ENCODE peak calls at places on chromosomes 13 and 19, in seven cellular contexts. One of them, this sample, is unnamed. For H3K4me1 and H3K36me3, the result is how much of the 10 kb centered on the place peaks cover.

GRCh38 chr19:51441410-51442390 is 16.6 kb downstream of the SIGLEC8 start:
- DNase-seq in hepatocyte: no peak
- DNase-seq in cardiac muscle cell: no peak
- DNase-seq in endodermal cell: no peak
- DNase-seq in tibial nerve: no peak
- DNase-seq in SK-N-SH: no peak
- DNase-seq in left lung: no peak
- DNase-seq in this sample: peak

GRCh38 chr19:55693336-55693974 is 18.4 kb downstream of the EPN1 start:
- DNase-seq in cardiac muscle cell: no peak
- DNase-seq in hepatocyte: no peak
- DNase-seq in SK-N-SH: no peak
- DNase-seq in left lung: peak
- DNase-seq in tibial nerve: no peak
- DNase-seq in endodermal cell: no peak
- DNase-seq in this sample: no peak

GRCh38 chr13:42486711-42487198 is 87.2 kb upstream of the TNFSF11 start:
- DNase-seq in SK-N-SH: no peak
- DNase-seq in hepatocyte: no peak
- DNase-seq in endodermal cell: no peak
- DNase-seq in tibial nerve: no peak
- DNase-seq in cardiac muscle cell: peak
- DNase-seq in left lung: no peak
- DNase-seq in this sample: no peak

GRCh38 chr13:23268441-23268840 is 87.7 kb downstream of the SGCG start:
- DNase-seq in left lung: no peak
- DNase-seq in SK-N-SH: no peak
- DNase-seq in hepatocyte: no peak
- DNase-seq in endodermal cell: no peak
- DNase-seq in tibial nerve: no peak
- DNase-seq in cardiac muscle cell: no peak
- DNase-seq in this sample: no peak

GRCh38 chr13:110593430-110594130 is 21.8 kb upstream of the NAXD start:
- DNase-seq in SK-N-SH: peak
- DNase-seq in endodermal cell: peak
- DNase-seq in left lung: no peak
- DNase-seq in hepatocyte: peak
- DNase-seq in cardiac muscle cell: peak
- DNase-seq in tibial nerve: peak
- DNase-seq in this sample: no peak

GRCh38 chr13:46600943-46601311 is 48.0 kb downstream of the LRCH1 start:
- DNase-seq in endodermal cell: no peak
- DNase-seq in SK-N-SH: no peak
- DNase-seq in left lung: no peak
- DNase-seq in cardiac muscle cell: no peak
- DNase-seq in tibial nerve: no peak
- DNase-seq in hepatocyte: no peak
- DNase-seq in this sample: no peak

GRCh38 chr13:110010433-110011135 is 224.2 kb upstream of the IRS2 start:
- DNase-seq in cardiac muscle cell: peak
- DNase-seq in endodermal cell: no peak
- DNase-seq in tibial nerve: no peak
- DNase-seq in SK-N-SH: no peak
- DNase-seq in left lung: no peak
- DNase-seq in hepatocyte: no peak
- DNase-seq in this sample: no peak

GRCh38 chr19:41265376-41266153 is 1.4 kb downstream of the HNRNPUL1 start:
- DNase-seq in tibial nerve: no peak
- DNase-seq in cardiac muscle cell: peak
- DNase-seq in SK-N-SH: peak
- DNase-seq in left lung: peak
- DNase-seq in endodermal cell: peak
- DNase-seq in hepatocyte: peak
- DNase-seq in this sample: no peak

GRCh38 chr13:90447735-90448103 is 899.8 kb upstream of the MIR17HG start:
- DNase-seq in SK-N-SH: no peak
- DNase-seq in hepatocyte: no peak
- DNase-seq in left lung: no peak
- DNase-seq in endodermal cell: no peak
- DNase-seq in tibial nerve: no peak
- DNase-seq in cardiac muscle cell: peak
- DNase-seq in this sample: no peak

GRCh38 chr13:24050292-24050711 is 110.2 kb upstream of the SPATA13 start:
- DNase-seq in left lung: peak
- DNase-seq in endodermal cell: no peak
- DNase-seq in SK-N-SH: no peak
- DNase-seq in cardiac muscle cell: peak
- DNase-seq in hepatocyte: no peak
- DNase-seq in tibial nerve: no peak
- DNase-seq in this sample: no peak

GRCh38 chr19:10603084-10603872 is 16.2 kb upstream of the AP1M2 start:
- DNase-seq in SK-N-SH: peak
- DNase-seq in left lung: peak
- DNase-seq in tibial nerve: no peak
- DNase-seq in hepatocyte: peak
- DNase-seq in cardiac muscle cell: peak
- DNase-seq in endodermal cell: peak
- DNase-seq in this sample: peak

GRCh38 chr19:55014714-55015113 is 23.4 kb downstream of the GP6 start:
- DNase-seq in cardiac muscle cell: no peak
- DNase-seq in hepatocyte: no peak
- DNase-seq in left lung: no peak
- DNase-seq in tibial nerve: no peak
- DNase-seq in endodermal cell: no peak
- DNase-seq in SK-N-SH: peak
- DNase-seq in this sample: peak

GRCh38 chr13:45749026-45749759 is 47.1 kb downstream of the CBY2 start:
- DNase-seq in tibial nerve: no peak
- DNase-seq in SK-N-SH: no peak
- DNase-seq in endodermal cell: peak
- DNase-seq in left lung: no peak
- DNase-seq in hepatocyte: no peak
- DNase-seq in cardiac muscle cell: no peak
- DNase-seq in this sample: no peak

GRCh38 chr19:18645035-18645511 is 8.2 kb downstream of the KLHL26 start:
- DNase-seq in tibial nerve: no peak
- DNase-seq in endodermal cell: no peak
- DNase-seq in hepatocyte: no peak
- DNase-seq in cardiac muscle cell: no peak
- DNase-seq in left lung: no peak
- DNase-seq in SK-N-SH: no peak
- DNase-seq in this sample: no peak

GRCh38 chr13:98839826-98840769 is 87.6 kb upstream of the SLC15A1 start:
- DNase-seq in SK-N-SH: peak
- DNase-seq in hepatocyte: peak
- DNase-seq in cardiac muscle cell: peak
- DNase-seq in tibial nerve: peak
- DNase-seq in left lung: no peak
- DNase-seq in endodermal cell: peak
- DNase-seq in this sample: no peak

GRCh38 chr13:24802074-24802473 is 38.1 kb downstream of the RNF17 start:
- DNase-seq in left lung: no peak
- DNase-seq in endodermal cell: no peak
- DNase-seq in SK-N-SH: no peak
- DNase-seq in hepatocyte: no peak
- DNase-seq in cardiac muscle cell: peak
- DNase-seq in tibial nerve: no peak
- DNase-seq in this sample: no peak

GRCh38 chr13:107642841-107643240 is 572.5 kb downstream of the LIG4 start:
- DNase-seq in cardiac muscle cell: peak
- DNase-seq in hepatocyte: no peak
- DNase-seq in endodermal cell: no peak
- DNase-seq in tibial nerve: no peak
- DNase-seq in left lung: no peak
- DNase-seq in SK-N-SH: no peak
- DNase-seq in this sample: no peak

GRCh38 chr13:65540064-65540635 is 1690.0 kb downstream of the PCDH9 start:
- DNase-seq in endodermal cell: no peak
- DNase-seq in hepatocyte: no peak
- DNase-seq in tibial nerve: no peak
- DNase-seq in cardiac muscle cell: no peak
- DNase-seq in SK-N-SH: no peak
- DNase-seq in left lung: no peak
- DNase-seq in this sample: no peak

GRCh38 chr19:33982706-33983105 is 186.0 kb downstream of the KCTD15 start:
- DNase-seq in cardiac muscle cell: no peak
- DNase-seq in SK-N-SH: no peak
- DNase-seq in hepatocyte: no peak
- DNase-seq in tibial nerve: no peak
- DNase-seq in left lung: no peak
- DNase-seq in endodermal cell: no peak
- DNase-seq in this sample: no peak

DNA sequence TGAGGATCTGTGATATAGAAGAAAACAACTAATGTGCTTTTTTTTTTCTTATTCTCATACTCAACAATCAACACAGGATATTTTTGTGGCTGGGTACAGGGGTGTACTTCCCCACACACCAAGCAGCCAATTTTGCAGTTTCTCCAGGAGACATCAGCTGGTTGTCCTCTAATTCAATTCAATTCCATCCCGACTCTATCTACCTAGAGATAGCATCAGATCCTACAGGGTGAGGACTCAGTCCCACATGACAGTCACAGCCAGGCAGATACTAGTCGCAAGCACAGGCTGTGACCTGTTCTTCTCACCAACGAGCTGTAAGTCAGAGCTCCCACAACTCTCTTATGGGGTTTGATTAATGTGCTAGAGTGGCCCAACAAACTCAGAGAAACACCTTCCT is 181.6 kb downstream of the KCTD15 start:
- DNase-seq in tibial nerve: no peak
- DNase-seq in hepatocyte: no peak
- DNase-seq in SK-N-SH: peak
- DNase-seq in left lung: no peak
- DNase-seq in cardiac muscle cell: no peak
- DNase-seq in endodermal cell: no peak
- DNase-seq in this sample: no peak
- H3K4me1 ChIP-seq in tibial nerve: under half
- H3K4me1 ChIP-seq in hepatocyte: under half
- H3K4me1 ChIP-seq in SK-N-SH: under half
- H3K4me1 ChIP-seq in left lung: under half
- H3K4me1 ChIP-seq in cardiac muscle cell: under half
- H3K4me1 ChIP-seq in endodermal cell: under half
- H3K4me1 ChIP-seq in this sample: under half

GRCh38 chr19:35276706-35277281 is 5.5 kb upstream of the HAMP start:
- DNase-seq in cardiac muscle cell: no peak
- DNase-seq in SK-N-SH: no peak
- DNase-seq in tibial nerve: no peak
- DNase-seq in endodermal cell: no peak
- DNase-seq in hepatocyte: no peak
- DNase-seq in left lung: no peak
- DNase-seq in this sample: no peak

GRCh38 chr19:35279985-35280821 is 2.1 kb upstream of the HAMP start:
- DNase-seq in endodermal cell: no peak
- DNase-seq in cardiac muscle cell: no peak
- DNase-seq in tibial nerve: no peak
- DNase-seq in SK-N-SH: no peak
- DNase-seq in hepatocyte: no peak
- DNase-seq in left lung: no peak
- DNase-seq in this sample: no peak

GRCh38 chr19:35281303-35281702 is 1.0 kb upstream of the HAMP start:
- DNase-seq in left lung: no peak
- DNase-seq in SK-N-SH: no peak
- DNase-seq in cardiac muscle cell: no peak
- DNase-seq in endodermal cell: no peak
- DNase-seq in hepatocyte: no peak
- DNase-seq in tibial nerve: no peak
- DNase-seq in this sample: no peak

GRCh38 chr19:35278578-35279284 is 3.6 kb upstream of the HAMP start:
- DNase-seq in hepatocyte: no peak
- DNase-seq in endodermal cell: no peak
- DNase-seq in left lung: no peak
- DNase-seq in cardiac muscle cell: no peak
- DNase-seq in SK-N-SH: no peak
- DNase-seq in tibial nerve: no peak
- DNase-seq in this sample: no peak

DNA sequence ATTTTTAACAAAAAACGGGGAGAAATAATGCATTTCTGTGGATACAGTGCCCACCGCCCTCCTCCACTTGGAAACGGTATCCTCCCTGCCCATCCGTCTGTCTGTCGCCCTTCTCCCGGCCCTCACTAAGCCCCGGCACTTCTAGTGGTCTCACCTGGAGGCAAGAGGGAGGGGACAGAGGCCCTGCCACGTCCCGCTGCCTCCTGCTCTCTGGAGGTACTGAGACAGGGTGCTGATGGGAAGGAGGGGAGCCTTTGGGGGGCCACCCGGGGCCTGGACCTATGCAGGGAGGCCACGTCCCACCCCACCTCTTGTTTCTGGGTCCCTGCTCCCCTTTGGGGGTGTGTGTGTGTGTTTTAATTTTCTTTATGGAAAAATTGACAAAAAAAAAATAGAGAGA is 3.0 kb upstream of the HAMP start:
- DNase-seq in SK-N-SH: no peak
- DNase-seq in tibial nerve: no peak
- DNase-seq in hepatocyte: no peak
- DNase-seq in left lung: no peak
- DNase-seq in cardiac muscle cell: no peak
- DNase-seq in endodermal cell: no peak
- DNase-seq in this sample: no peak
- H3K36me3 ChIP-seq in SK-N-SH: under half
- H3K36me3 ChIP-seq in tibial nerve: under half
- H3K36me3 ChIP-seq in hepatocyte: under half
- H3K36me3 ChIP-seq in left lung: half or more
- H3K36me3 ChIP-seq in cardiac muscle cell: under half
- H3K36me3 ChIP-seq in endodermal cell: under half
- H3K36me3 ChIP-seq in this sample: under half

GRCh38 chr13:113814435-113814821 is 49.4 kb downstream of the GAS6 start:
- DNase-seq in cardiac muscle cell: peak
- DNase-seq in tibial nerve: no peak
- DNase-seq in SK-N-SH: no peak
- DNase-seq in left lung: no peak
- DNase-seq in endodermal cell: no peak
- DNase-seq in hepatocyte: no peak
- DNase-seq in this sample: no peak

GRCh38 chr13:113816248-113816924 is 47.5 kb downstream of the GAS6 start:
- DNase-seq in tibial nerve: no peak
- DNase-seq in SK-N-SH: no peak
- DNase-seq in left lung: no peak
- DNase-seq in cardiac muscle cell: no peak
- DNase-seq in hepatocyte: no peak
- DNase-seq in endodermal cell: no peak
- DNase-seq in this sample: no peak

GRCh38 chr13:113813749-113814434 is 50.0 kb downstream of the GAS6 start:
- DNase-seq in cardiac muscle cell: peak
- DNase-seq in endodermal cell: no peak
- DNase-seq in left lung: peak
- DNase-seq in SK-N-SH: no peak
- DNase-seq in tibial nerve: no peak
- DNase-seq in hepatocyte: no peak
- DNase-seq in this sample: no peak

GRCh38 chr13:113816925-113817859 is 46.7 kb downstream of the GAS6 start:
- DNase-seq in tibial nerve: peak
- DNase-seq in cardiac muscle cell: peak
- DNase-seq in endodermal cell: peak
- DNase-seq in SK-N-SH: peak
- DNase-seq in left lung: peak
- DNase-seq in hepatocyte: peak
- DNase-seq in this sample: peak

GRCh38 chr13:113815151-113816058 is 48.5 kb downstream of the GAS6 start:
- DNase-seq in hepatocyte: no peak
- DNase-seq in left lung: no peak
- DNase-seq in tibial nerve: peak
- DNase-seq in cardiac muscle cell: no peak
- DNase-seq in endodermal cell: no peak
- DNase-seq in SK-N-SH: no peak
- DNase-seq in this sample: peak
- H3K4me3 ChIP-seq in hepatocyte: no peak
- H3K4me3 ChIP-seq in left lung: peak
- H3K4me3 ChIP-seq in tibial nerve: peak
- H3K4me3 ChIP-seq in cardiac muscle cell: no peak
- H3K4me3 ChIP-seq in endodermal cell: no peak
- H3K4me3 ChIP-seq in SK-N-SH: no peak
- H3K4me3 ChIP-seq in this sample: peak

GRCh38 chr19:7920520-7921301 is 573 bp downstream of the SNAPC2 start:
- DNase-seq in cardiac muscle cell: peak
- DNase-seq in tibial nerve: peak
- DNase-seq in endodermal cell: peak
- DNase-seq in left lung: peak
- DNase-seq in SK-N-SH: peak
- DNase-seq in hepatocyte: peak
- DNase-seq in this sample: peak
- H3K4me1 ChIP-seq in cardiac muscle cell: under half
- H3K4me1 ChIP-seq in tibial nerve: under half
- H3K4me1 ChIP-seq in endodermal cell: under half
- H3K4me1 ChIP-seq in left lung: under half
- H3K4me1 ChIP-seq in SK-N-SH: under half
- H3K4me1 ChIP-seq in hepatocyte: under half
- H3K4me1 ChIP-seq in this sample: under half